ENCODE peak calls at places on chromosome 7, in six cellular contexts. One of them, this sample, is unnamed.

GRCh38 chr7:3916146-3916545 is 615.1 kb downstream of the SDK1 start:
- DNase-seq in SJSA1: peak
- DNase-seq in PC-3: peak
- DNase-seq in caudate nucleus: no peak
- DNase-seq in effector memory CD4-positive, alpha-beta T cell: no peak
- DNase-seq in lung: no peak
- DNase-seq in this sample: no peak

GRCh38 chr7:154380771-154381170 is 328.6 kb downstream of the DPP6 start:
- DNase-seq in SJSA1: no peak
- DNase-seq in PC-3: no peak
- DNase-seq in caudate nucleus: no peak
- DNase-seq in effector memory CD4-positive, alpha-beta T cell: no peak
- DNase-seq in lung: no peak
- DNase-seq in this sample: no peak

GRCh38 chr7:148011753-148012152 is 578.8 kb upstream of the C7orf33 start:
- DNase-seq in SJSA1: no peak
- DNase-seq in PC-3: no peak
- DNase-seq in caudate nucleus: no peak
- DNase-seq in effector memory CD4-positive, alpha-beta T cell: no peak
- DNase-seq in lung: no peak
- DNase-seq in this sample: no peak

GRCh38 chr7:20350518-20350951 is 19.8 kb downstream of the ITGB8 start:
- DNase-seq in SJSA1: no peak
- DNase-seq in PC-3: no peak
- DNase-seq in caudate nucleus: peak
- DNase-seq in effector memory CD4-positive, alpha-beta T cell: no peak
- DNase-seq in lung: no peak
- DNase-seq in this sample: no peak

GRCh38 chr7:95690367-95690947 is 81.9 kb upstream of the DYNC1I1 start:
- DNase-seq in SJSA1: peak
- DNase-seq in PC-3: peak
- DNase-seq in caudate nucleus: no peak
- DNase-seq in effector memory CD4-positive, alpha-beta T cell: no peak
- DNase-seq in lung: no peak
- DNase-seq in this sample: no peak

GRCh38 chr7:91836065-91836368 is 44.5 kb downstream of the MTERF1 start:
- DNase-seq in SJSA1: no peak
- DNase-seq in PC-3: peak
- DNase-seq in caudate nucleus: no peak
- DNase-seq in effector memory CD4-positive, alpha-beta T cell: no peak
- DNase-seq in lung: no peak
- DNase-seq in this sample: no peak

GRCh38 chr7:121192834-121193233 is 136.0 kb upstream of the WNT16 start:
- DNase-seq in SJSA1: no peak
- DNase-seq in PC-3: no peak
- DNase-seq in caudate nucleus: no peak
- DNase-seq in effector memory CD4-positive, alpha-beta T cell: no peak
- DNase-seq in lung: no peak
- DNase-seq in this sample: no peak

GRCh38 chr7:1843271-1843861 is 173.3 kb downstream of the ELFN1 start:
- DNase-seq in SJSA1: no peak
- DNase-seq in PC-3: no peak
- DNase-seq in caudate nucleus: no peak
- DNase-seq in effector memory CD4-positive, alpha-beta T cell: no peak
- DNase-seq in lung: no peak
- DNase-seq in this sample: no peak

DNA sequence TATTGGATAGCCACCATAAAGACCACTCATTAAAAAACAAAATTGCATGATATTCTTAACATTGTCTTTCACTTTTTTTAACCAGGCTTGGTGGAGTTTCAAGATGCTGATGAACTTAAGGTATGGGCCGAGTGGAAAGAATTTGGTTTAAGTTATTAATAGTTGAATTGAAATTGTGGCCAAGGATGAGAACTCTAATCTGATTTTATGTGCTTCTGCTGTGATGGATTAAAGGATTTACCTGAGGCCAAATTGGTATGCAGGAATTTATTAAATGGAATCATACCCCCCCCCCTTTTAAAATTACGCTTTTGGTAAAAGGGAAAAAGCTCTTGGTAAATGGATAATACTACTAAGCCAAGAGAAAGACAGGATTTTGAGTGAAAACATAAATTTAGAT is 33.8 kb upstream of the TOMM7 start:
- DNase-seq in SJSA1: no peak
- DNase-seq in PC-3: no peak
- DNase-seq in caudate nucleus: no peak
- DNase-seq in effector memory CD4-positive, alpha-beta T cell: no peak
- DNase-seq in lung: no peak
- DNase-seq in this sample: no peak
- H3K27ac ChIP-seq in SJSA1: peak
- H3K27ac ChIP-seq in PC-3: peak
- H3K27ac ChIP-seq in caudate nucleus: no peak
- H3K27ac ChIP-seq in effector memory CD4-positive, alpha-beta T cell: no peak
- H3K27ac ChIP-seq in lung: no peak
- H3K27ac ChIP-seq in this sample: no peak

GRCh38 chr7:102914585-102914984 is 1.8 kb downstream of the LRRC17 start:
- DNase-seq in SJSA1: no peak
- DNase-seq in PC-3: no peak
- DNase-seq in caudate nucleus: no peak
- DNase-seq in effector memory CD4-positive, alpha-beta T cell: no peak
- DNase-seq in lung: no peak
- DNase-seq in this sample: no peak

GRCh38 chr7:102916426-102916825 is 3.6 kb downstream of the LRRC17 start:
- DNase-seq in SJSA1: peak
- DNase-seq in PC-3: peak
- DNase-seq in caudate nucleus: no peak
- DNase-seq in effector memory CD4-positive, alpha-beta T cell: no peak
- DNase-seq in lung: no peak
- DNase-seq in this sample: no peak

GRCh38 chr7:102908676-102909075 is 4.1 kb upstream of the LRRC17 start:
- DNase-seq in SJSA1: no peak
- DNase-seq in PC-3: no peak
- DNase-seq in caudate nucleus: no peak
- DNase-seq in effector memory CD4-positive, alpha-beta T cell: no peak
- DNase-seq in lung: no peak
- DNase-seq in this sample: no peak

GRCh38 chr7:102913846-102914245 is 1.0 kb downstream of the LRRC17 start:
- DNase-seq in SJSA1: no peak
- DNase-seq in PC-3: no peak
- DNase-seq in caudate nucleus: no peak
- DNase-seq in effector memory CD4-positive, alpha-beta T cell: no peak
- DNase-seq in lung: no peak
- DNase-seq in this sample: no peak

DNA sequence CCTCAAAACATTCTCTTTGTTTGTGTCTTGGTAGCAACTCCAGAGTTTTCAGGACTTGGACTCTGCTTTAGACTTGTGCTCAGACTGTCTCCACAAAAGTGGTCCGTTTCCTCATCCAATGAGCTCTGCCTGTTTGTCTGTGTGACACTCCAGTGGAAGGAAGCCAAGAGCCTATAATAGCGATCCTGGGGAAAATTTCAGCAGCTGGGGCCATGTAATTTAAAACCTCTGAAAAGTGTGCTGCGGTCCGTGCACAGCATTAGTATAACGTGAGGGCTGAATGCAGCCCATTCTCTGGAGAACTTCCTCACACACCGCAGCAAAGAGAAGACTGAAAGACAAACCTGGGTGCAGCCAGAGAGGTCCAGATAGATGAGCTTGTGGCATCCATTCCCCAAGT is at the start of gene LRRC17:
- DNase-seq in SJSA1: no peak
- DNase-seq in PC-3: no peak
- DNase-seq in caudate nucleus: no peak
- DNase-seq in effector memory CD4-positive, alpha-beta T cell: no peak
- DNase-seq in lung: no peak
- DNase-seq in this sample: no peak
- H3K27ac ChIP-seq in SJSA1: no peak
- H3K27ac ChIP-seq in PC-3: no peak
- H3K27ac ChIP-seq in caudate nucleus: no peak
- H3K27ac ChIP-seq in effector memory CD4-positive, alpha-beta T cell: no peak
- H3K27ac ChIP-seq in lung: no peak
- H3K27ac ChIP-seq in this sample: no peak

DNA sequence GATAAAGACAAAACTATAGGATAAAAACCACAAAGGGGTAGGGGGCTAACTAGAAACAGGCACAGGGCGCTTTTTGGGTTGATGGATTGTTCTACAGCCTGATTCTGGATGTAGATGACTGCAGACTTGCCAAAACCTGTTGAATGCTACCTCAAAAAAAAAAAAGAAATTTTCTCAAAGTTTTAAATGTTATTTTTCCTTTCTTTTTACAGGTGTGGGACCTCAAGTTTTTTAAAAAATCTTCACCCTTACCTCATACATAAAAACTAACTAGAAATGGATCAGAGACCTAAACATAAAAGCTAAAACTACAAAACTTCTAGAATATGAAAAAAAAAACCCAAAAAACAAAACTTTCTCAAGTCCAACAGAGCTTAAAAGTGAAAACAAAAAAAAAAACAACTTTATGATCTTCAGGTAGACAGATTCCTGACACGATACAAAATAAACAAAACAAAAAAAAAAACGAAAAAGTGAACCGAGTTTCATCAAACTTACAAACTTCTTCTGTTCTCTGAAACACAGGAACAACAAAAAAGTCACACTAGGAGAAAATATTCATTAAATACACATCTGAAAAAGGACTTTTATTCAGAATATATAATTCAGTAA is 14.9 kb downstream of the RHEB start:
- DNase-seq in SJSA1: no peak
- DNase-seq in PC-3: no peak
- DNase-seq in caudate nucleus: no peak
- DNase-seq in effector memory CD4-positive, alpha-beta T cell: no peak
- DNase-seq in lung: no peak
- DNase-seq in this sample: no peak
- H3K27ac ChIP-seq in SJSA1: no peak
- H3K27ac ChIP-seq in PC-3: no peak
- H3K27ac ChIP-seq in caudate nucleus: no peak
- H3K27ac ChIP-seq in effector memory CD4-positive, alpha-beta T cell: no peak
- H3K27ac ChIP-seq in lung: peak
- H3K27ac ChIP-seq in this sample: no peak

GRCh38 chr7:69062020-69062760 is 536.1 kb upstream of the AUTS2 start:
- DNase-seq in SJSA1: no peak
- DNase-seq in PC-3: no peak
- DNase-seq in caudate nucleus: no peak
- DNase-seq in effector memory CD4-positive, alpha-beta T cell: no peak
- DNase-seq in lung: no peak
- DNase-seq in this sample: no peak

GRCh38 chr7:69060516-69060915 is 537.8 kb upstream of the AUTS2 start:
- DNase-seq in SJSA1: no peak
- DNase-seq in PC-3: no peak
- DNase-seq in caudate nucleus: no peak
- DNase-seq in effector memory CD4-positive, alpha-beta T cell: no peak
- DNase-seq in lung: no peak
- DNase-seq in this sample: no peak
- H3K27ac ChIP-seq in SJSA1: no peak
- H3K27ac ChIP-seq in PC-3: no peak
- H3K27ac ChIP-seq in caudate nucleus: no peak
- H3K27ac ChIP-seq in effector memory CD4-positive, alpha-beta T cell: no peak
- H3K27ac ChIP-seq in lung: no peak
- H3K27ac ChIP-seq in this sample: no peak

GRCh38 chr7:15174470-15174869 is 271.9 kb upstream of the DGKB start:
- DNase-seq in SJSA1: no peak
- DNase-seq in PC-3: no peak
- DNase-seq in caudate nucleus: no peak
- DNase-seq in effector memory CD4-positive, alpha-beta T cell: no peak
- DNase-seq in lung: no peak
- DNase-seq in this sample: no peak

GRCh38 chr7:15178065-15178464 is 275.5 kb upstream of the DGKB start:
- DNase-seq in SJSA1: no peak
- DNase-seq in PC-3: peak
- DNase-seq in caudate nucleus: no peak
- DNase-seq in effector memory CD4-positive, alpha-beta T cell: no peak
- DNase-seq in lung: no peak
- DNase-seq in this sample: no peak

GRCh38 chr7:15175103-15175502 is 272.6 kb upstream of the DGKB start:
- DNase-seq in SJSA1: no peak
- DNase-seq in PC-3: no peak
- DNase-seq in caudate nucleus: no peak
- DNase-seq in effector memory CD4-positive, alpha-beta T cell: no peak
- DNase-seq in lung: no peak
- DNase-seq in this sample: no peak
- H3K27ac ChIP-seq in SJSA1: no peak
- H3K27ac ChIP-seq in PC-3: no peak
- H3K27ac ChIP-seq in caudate nucleus: no peak
- H3K27ac ChIP-seq in effector memory CD4-positive, alpha-beta T cell: no peak
- H3K27ac ChIP-seq in lung: no peak
- H3K27ac ChIP-seq in this sample: no peak

DNA sequence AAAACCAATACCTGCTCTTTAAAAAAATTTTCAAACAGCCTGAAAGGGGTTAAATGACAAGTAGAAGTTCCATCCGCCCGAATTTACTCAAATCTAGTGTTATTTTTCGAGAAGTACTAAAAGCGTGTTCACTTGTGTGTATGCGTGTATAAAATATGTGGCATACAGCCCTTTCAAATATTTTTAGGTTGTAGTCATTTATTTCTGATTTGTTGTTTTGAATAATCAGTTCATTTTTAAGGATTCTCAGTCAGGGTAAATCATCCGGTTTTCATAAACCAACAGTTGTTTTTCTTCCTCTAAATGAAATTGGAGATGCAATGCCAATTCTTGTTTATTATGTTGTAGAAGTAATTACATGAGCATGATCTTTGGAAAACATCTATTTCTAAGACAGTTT is 6.9 kb upstream of the SUN1 start:
- DNase-seq in SJSA1: no peak
- DNase-seq in PC-3: no peak
- DNase-seq in caudate nucleus: no peak
- DNase-seq in effector memory CD4-positive, alpha-beta T cell: no peak
- DNase-seq in lung: no peak
- DNase-seq in this sample: no peak
- H3K27ac ChIP-seq in SJSA1: peak
- H3K27ac ChIP-seq in PC-3: no peak
- H3K27ac ChIP-seq in caudate nucleus: no peak
- H3K27ac ChIP-seq in effector memory CD4-positive, alpha-beta T cell: no peak
- H3K27ac ChIP-seq in lung: peak
- H3K27ac ChIP-seq in this sample: no peak

GRCh38 chr7:100602889-100603696 is 930 bp downstream of the PCOLCE start:
- DNase-seq in SJSA1: peak
- DNase-seq in PC-3: no peak
- DNase-seq in caudate nucleus: no peak
- DNase-seq in effector memory CD4-positive, alpha-beta T cell: no peak
- DNase-seq in lung: peak
- DNase-seq in this sample: no peak
- H3K27ac ChIP-seq in SJSA1: peak
- H3K27ac ChIP-seq in PC-3: no peak
- H3K27ac ChIP-seq in caudate nucleus: no peak
- H3K27ac ChIP-seq in effector memory CD4-positive, alpha-beta T cell: no peak
- H3K27ac ChIP-seq in lung: no peak
- H3K27ac ChIP-seq in this sample: peak

GRCh38 chr7:130149575-130150139 is 55.5 kb downstream of the TMEM209 start:
- DNase-seq in SJSA1: no peak
- DNase-seq in PC-3: no peak
- DNase-seq in caudate nucleus: no peak
- DNase-seq in effector memory CD4-positive, alpha-beta T cell: no peak
- DNase-seq in lung: peak
- DNase-seq in this sample: no peak
- H3K27ac ChIP-seq in SJSA1: no peak
- H3K27ac ChIP-seq in PC-3: no peak
- H3K27ac ChIP-seq in caudate nucleus: no peak
- H3K27ac ChIP-seq in effector memory CD4-positive, alpha-beta T cell: no peak
- H3K27ac ChIP-seq in lung: no peak
- H3K27ac ChIP-seq in this sample: no peak